ENCODE peak calls at places on chromosome 11, in four cellular contexts. One of them, this sample, is unnamed.

GRCh38 chr11:27266125-27266524 is 96.9 kb downstream of the CCDC34 start:
- DNase-seq in HepG2: no peak
- DNase-seq in H1: no peak
- DNase-seq in K562: no peak
- DNase-seq in this sample: no peak

GRCh38 chr11:27355575-27356104 is 7.4 kb downstream of the CCDC34 start:
- DNase-seq in HepG2: no peak
- DNase-seq in H1: no peak
- DNase-seq in K562: no peak
- DNase-seq in this sample: no peak

GRCh38 chr11:57241311-57241972 is 4.4 kb upstream of the APLNR start:
- DNase-seq in HepG2: no peak
- DNase-seq in H1: no peak
- DNase-seq in K562: no peak
- DNase-seq in this sample: no peak

GRCh38 chr11:43269229-43269928 is 42.4 kb upstream of the API5 start:
- DNase-seq in HepG2: no peak
- DNase-seq in H1: no peak
- DNase-seq in K562: no peak
- DNase-seq in this sample: no peak

GRCh38 chr11:28836285-28837081 is 728.3 kb downstream of the METTL15 start:
- DNase-seq in HepG2: peak
- DNase-seq in H1: no peak
- DNase-seq in K562: no peak
- DNase-seq in this sample: peak

GRCh38 chr11:20770421-20770935 is 101.1 kb downstream of the NELL1 start:
- DNase-seq in HepG2: no peak
- DNase-seq in H1: no peak
- DNase-seq in K562: no peak
- DNase-seq in this sample: no peak

GRCh38 chr11:133586903-133587517 is 54.7 kb upstream of the OPCML start:
- DNase-seq in HepG2: no peak
- DNase-seq in H1: no peak
- DNase-seq in K562: no peak
- DNase-seq in this sample: no peak

GRCh38 chr11:35629914-35630313 is 11.7 kb downstream of the FJX1 start:
- DNase-seq in HepG2: peak
- DNase-seq in H1: no peak
- DNase-seq in K562: no peak
- DNase-seq in this sample: peak

GRCh38 chr11:95517453-95517852 is 272.1 kb downstream of the FAM76B start:
- DNase-seq in HepG2: no peak
- DNase-seq in H1: no peak
- DNase-seq in K562: no peak
- DNase-seq in this sample: no peak

GRCh38 chr11:37371346-37371970 is 773.4 kb upstream of the RAG2 start:
- DNase-seq in HepG2: no peak
- DNase-seq in H1: no peak
- DNase-seq in K562: no peak
- DNase-seq in this sample: no peak

GRCh38 chr11:67372232-67372992 is 986 bp downstream of the CLCF1 start:
- DNase-seq in HepG2: no peak
- DNase-seq in H1: no peak
- DNase-seq in K562: peak
- DNase-seq in this sample: no peak

GRCh38 chr11:35864131-35864530 is 79.7 kb upstream of the LDLRAD3 start:
- DNase-seq in HepG2: no peak
- DNase-seq in H1: no peak
- DNase-seq in K562: no peak
- DNase-seq in this sample: no peak

GRCh38 chr11:131503017-131503416 is 132.6 kb downstream of the NTM start:
- DNase-seq in HepG2: no peak
- DNase-seq in H1: no peak
- DNase-seq in K562: no peak
- DNase-seq in this sample: no peak

GRCh38 chr11:70246196-70246595 is 24.3 kb upstream of the PPFIA1 start:
- DNase-seq in HepG2: no peak
- DNase-seq in H1: no peak
- DNase-seq in K562: no peak
- DNase-seq in this sample: no peak

GRCh38 chr11:27213232-27213660 is 149.8 kb downstream of the CCDC34 start:
- DNase-seq in HepG2: no peak
- DNase-seq in H1: no peak
- DNase-seq in K562: no peak
- DNase-seq in this sample: no peak

GRCh38 chr11:99739464-99740089 is 718.8 kb downstream of the CNTN5 start:
- DNase-seq in HepG2: peak
- DNase-seq in H1: peak
- DNase-seq in K562: peak
- DNase-seq in this sample: peak

GRCh38 chr11:106457727-106458126 is 380.3 kb downstream of the AASDHPPT start:
- DNase-seq in HepG2: peak
- DNase-seq in H1: no peak
- DNase-seq in K562: no peak
- DNase-seq in this sample: peak

GRCh38 chr11:75429902-75430691 is 2.9 kb downstream of the KLHL35 start:
- DNase-seq in HepG2: no peak
- DNase-seq in H1: no peak
- DNase-seq in K562: no peak
- DNase-seq in this sample: peak

GRCh38 chr11:122775675-122776271 is 62.5 kb upstream of the CRTAM start:
- DNase-seq in HepG2: no peak
- DNase-seq in H1: no peak
- DNase-seq in K562: no peak
- DNase-seq in this sample: no peak

GRCh38 chr11:45045692-45046471 is 95.2 kb upstream of the TP53I11 start:
- DNase-seq in HepG2: no peak
- DNase-seq in H1: no peak
- DNase-seq in K562: no peak
- DNase-seq in this sample: peak

GRCh38 chr11:2725367-2726300 is 25.8 kb upstream of the KCNQ1OT1 start:
- DNase-seq in HepG2: peak
- DNase-seq in H1: no peak
- DNase-seq in K562: peak
- DNase-seq in this sample: no peak

GRCh38 chr11:100908746-100909145 is 220.9 kb downstream of the PGR start:
- DNase-seq in HepG2: no peak
- DNase-seq in H1: no peak
- DNase-seq in K562: no peak
- DNase-seq in this sample: no peak

GRCh38 chr11:107716884-107717532 is 5.2 kb upstream of the SLN start:
- DNase-seq in HepG2: no peak
- DNase-seq in H1: no peak
- DNase-seq in K562: no peak
- DNase-seq in this sample: no peak

GRCh38 chr11:19336331-19336730 is 95.6 kb upstream of the E2F8 start:
- DNase-seq in HepG2: no peak
- DNase-seq in H1: no peak
- DNase-seq in K562: no peak
- DNase-seq in this sample: no peak

GRCh38 chr11:126857860-126858808 is 142.4 kb downstream of the KIRREL3 start:
- DNase-seq in HepG2: no peak
- DNase-seq in H1: no peak
- DNase-seq in K562: no peak
- DNase-seq in this sample: no peak

GRCh38 chr11:33507967-33508366 is 192.7 kb downstream of the C11orf91 start:
- DNase-seq in HepG2: peak
- DNase-seq in H1: no peak
- DNase-seq in K562: peak
- DNase-seq in this sample: no peak

GRCh38 chr11:21396351-21397008 is 727.1 kb downstream of the NELL1 start:
- DNase-seq in HepG2: no peak
- DNase-seq in H1: no peak
- DNase-seq in K562: no peak
- DNase-seq in this sample: no peak

GRCh38 chr11:42901084-42901483 is 410.7 kb upstream of the API5 start:
- DNase-seq in HepG2: no peak
- DNase-seq in H1: no peak
- DNase-seq in K562: no peak
- DNase-seq in this sample: no peak

GRCh38 chr11:19664896-19665548 is 47.6 kb upstream of the NAV2 start:
- DNase-seq in HepG2: no peak
- DNase-seq in H1: no peak
- DNase-seq in K562: no peak
- DNase-seq in this sample: no peak

GRCh38 chr11:12818333-12819015 is 144.3 kb downstream of the TEAD1 start:
- DNase-seq in HepG2: no peak
- DNase-seq in H1: no peak
- DNase-seq in K562: no peak
- DNase-seq in this sample: no peak
- TF ChIP-seq MAFK in HepG2: no peak
- TF ChIP-seq MAFK in H1: no peak
- TF ChIP-seq MAFK in K562: no peak
- TF ChIP-seq MAFK in this sample: no peak

GRCh38 chr11:18192988-18193387 is 20.4 kb downstream of the MRGPRX4 start:
- DNase-seq in HepG2: no peak
- DNase-seq in H1: no peak
- DNase-seq in K562: no peak
- DNase-seq in this sample: no peak
- TF ChIP-seq PHF8 in HepG2: no peak
- TF ChIP-seq PHF8 in H1: no peak
- TF ChIP-seq PHF8 in K562: no peak
- TF ChIP-seq PHF8 in this sample: no peak

DNA sequence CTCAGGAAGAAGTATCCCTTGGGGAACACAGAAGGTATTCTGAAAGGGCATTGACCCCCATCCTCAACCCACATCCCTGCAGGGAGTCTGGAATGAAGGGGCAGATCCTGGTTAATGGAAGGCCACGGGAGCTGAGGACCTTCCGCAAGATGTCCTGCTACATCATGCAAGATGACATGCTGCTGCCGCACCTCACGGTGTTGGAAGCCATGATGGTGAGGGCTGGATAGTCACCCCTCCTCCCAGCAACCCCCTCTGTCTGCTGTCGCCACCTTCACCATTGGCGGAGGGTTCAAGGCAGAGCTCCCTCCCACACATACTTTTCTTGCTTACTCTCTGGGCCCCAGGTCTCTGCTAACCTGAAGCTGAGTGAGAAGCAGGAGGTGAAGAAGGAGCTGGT is 5.3 kb downstream of the ABCG4 start:
- DNase-seq in HepG2: no peak
- DNase-seq in H1: no peak
- DNase-seq in K562: no peak
- DNase-seq in this sample: no peak
- TF ChIP-seq MAFK in HepG2: no peak
- TF ChIP-seq MAFK in H1: no peak
- TF ChIP-seq MAFK in K562: no peak
- TF ChIP-seq MAFK in this sample: no peak

DNA sequence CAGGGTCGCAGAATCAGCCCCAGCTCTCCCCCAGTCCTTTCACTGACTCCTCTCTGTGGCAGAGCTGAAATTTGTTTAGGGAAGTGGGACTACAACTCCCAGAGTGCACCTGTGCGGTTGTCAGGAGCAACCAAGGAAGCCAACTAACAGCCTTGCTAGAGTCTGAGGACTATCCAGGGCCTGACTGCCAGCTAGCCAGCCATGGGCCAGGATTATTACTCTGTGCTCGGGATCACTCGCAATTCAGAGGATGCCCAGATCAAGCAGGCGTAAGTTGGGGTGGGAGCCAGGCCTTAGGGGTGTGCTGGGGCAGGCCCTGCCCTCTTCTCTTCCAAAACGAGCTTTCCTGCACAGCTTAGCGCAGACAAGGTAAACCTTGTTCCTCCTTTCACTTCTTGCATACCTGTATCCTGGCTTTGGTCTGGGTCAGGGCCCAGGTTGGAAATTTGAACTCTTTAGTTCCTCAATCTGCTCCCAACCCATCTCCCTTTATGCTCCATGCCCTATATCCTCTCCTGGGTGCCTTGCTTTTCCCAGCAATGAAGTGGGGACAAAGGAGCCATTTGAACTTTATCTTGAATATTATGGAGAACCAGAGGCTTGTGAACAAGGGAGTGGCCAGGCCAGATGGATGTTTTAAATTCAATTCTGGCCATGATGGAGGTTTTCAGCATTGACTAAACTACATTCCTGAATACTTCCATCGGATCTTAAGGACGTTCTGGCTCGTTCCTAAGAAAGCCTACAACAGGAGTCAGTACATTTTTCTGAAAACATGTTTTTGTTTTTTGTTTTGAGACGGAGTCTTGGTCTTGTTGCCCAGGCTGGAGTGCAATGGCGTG is at the start of gene DNAJB13:
- DNase-seq in HepG2: peak
- DNase-seq in H1: no peak
- DNase-seq in K562: peak
- DNase-seq in this sample: peak
- TF ChIP-seq PHF8 in HepG2: peak
- TF ChIP-seq PHF8 in H1: no peak
- TF ChIP-seq PHF8 in K562: no peak
- TF ChIP-seq PHF8 in this sample: no peak

GRCh38 chr11:1107316-1108245 is 32.9 kb downstream of the MUC2 start:
- DNase-seq in HepG2: no peak
- DNase-seq in H1: no peak
- DNase-seq in K562: no peak
- DNase-seq in this sample: no peak

GRCh38 chr11:1104411-1105182 is 29.9 kb downstream of the MUC2 start:
- DNase-seq in HepG2: no peak
- DNase-seq in H1: no peak
- DNase-seq in K562: no peak
- DNase-seq in this sample: no peak

GRCh38 chr11:1105183-1105565 is 30.5 kb downstream of the MUC2 start:
- DNase-seq in HepG2: no peak
- DNase-seq in H1: no peak
- DNase-seq in K562: no peak
- DNase-seq in this sample: no peak

GRCh38 chr11:1108246-1108900 is 33.7 kb downstream of the MUC2 start:
- DNase-seq in HepG2: no peak
- DNase-seq in H1: no peak
- DNase-seq in K562: no peak
- DNase-seq in this sample: no peak

DNA sequence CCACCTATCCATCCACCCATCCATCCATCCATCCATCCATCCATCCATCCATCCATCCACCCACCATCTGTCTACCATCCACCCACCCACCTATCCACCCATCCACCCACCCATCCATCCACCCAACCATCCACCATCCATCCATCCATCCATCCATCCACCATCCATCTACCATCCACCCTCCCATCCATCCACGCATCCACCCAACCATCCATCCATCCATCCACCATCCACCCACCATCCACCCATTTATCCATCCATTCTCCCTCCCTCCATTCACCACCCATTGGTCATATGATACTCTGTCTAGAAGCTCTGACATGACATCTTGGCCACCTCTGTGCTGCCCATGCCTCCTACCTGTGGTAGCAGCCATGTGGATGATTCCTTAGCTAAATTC is 31.7 kb downstream of the MUC2 start:
- DNase-seq in HepG2: no peak
- DNase-seq in H1: no peak
- DNase-seq in K562: no peak
- DNase-seq in this sample: no peak
- TF ChIP-seq MAFK in HepG2: no peak
- TF ChIP-seq MAFK in H1: no peak
- TF ChIP-seq MAFK in K562: no peak
- TF ChIP-seq MAFK in this sample: no peak